ENCODE peak calls at places on chromosome X, in nine cellular contexts. K, T, I, A, O, J, P, S and U are unnamed samples.

GRCh38 chrX:134711135-134711941 is 53.1 kb upstream of the PLAC1 start:
- DNase-seq in K (no peak), T (no peak), I (no peak), A (no peak), O (no peak), J (no peak), P (no peak), S (no peak), U (no peak)

GRCh38 chrX:136784231-136784630 is 3.5 kb upstream of the ARHGEF6 start:
- DNase-seq in K (no peak), T (no peak), I (no peak), A (no peak), O (no peak), J (no peak), P (no peak), S (no peak), U (no peak)

GRCh38 chrX:9928083-9928482 is 39.1 kb upstream of the CLDN34 start:
- DNase-seq in K (no peak), T (no peak), I (no peak), A (no peak), O (no peak), J (no peak), P (peak), S (no peak), U (no peak)

GRCh38 chrX:47200385-47201150 is 6.9 kb downstream of the UBA1 start:
- DNase-seq in K (peak), T (peak), I (no peak), A (peak), O (no peak), J (no peak), P (no peak), S (peak), U (no peak)

GRCh38 chrX:689983-690382 is 59.4 kb downstream of the SHOX start:
- DNase-seq in K (no peak), T (no peak), I (no peak), A (no peak), O (no peak), J (no peak), P (no peak), S (no peak), U (no peak)

GRCh38 chrX:13649823-13650222 is 3.1 kb upstream of the TCEANC start:
- DNase-seq in K (peak), T (no peak), I (no peak), A (no peak), O (no peak), J (no peak), P (no peak), S (no peak), U (no peak)

GRCh38 chrX:4935846-4936245 is 1222.4 kb upstream of the PRKX start:
- DNase-seq in K (no peak), T (no peak), I (peak), A (no peak), O (no peak), J (no peak), P (no peak), S (no peak), U (no peak)

GRCh38 chrX:85561216-85561615 is 181.8 kb upstream of the POF1B start:
- DNase-seq in K (no peak), T (no peak), I (no peak), A (no peak), O (no peak), J (no peak), P (no peak), S (no peak), U (no peak)

GRCh38 chrX:50613846-50614245 is 143.2 kb upstream of the DGKK start:
- DNase-seq in K (peak), T (no peak), I (no peak), A (no peak), O (no peak), J (no peak), P (no peak), S (peak), U (no peak)

GRCh38 chrX:142680038-142680437 is 345.7 kb upstream of the SPANXN4 start:
- DNase-seq in K (no peak), T (no peak), I (no peak), A (no peak), O (no peak), J (no peak), P (no peak), S (no peak), U (no peak)
- H3K4me3 ChIP-seq in K (no peak), T (no peak), I (no peak), A (no peak), O (no peak), J (no peak), P (no peak), S (no peak), U (no peak)

GRCh38 chrX:55907968-55908607 is 190.5 kb downstream of the RRAGB start:
- DNase-seq in K (peak), T (peak), I (peak), A (peak), O (no peak), J (peak), P (peak), S (peak), U (peak)
- TF ChIP-seq CTCF in K (peak), T (peak), I (peak), A (peak), O (peak), J (no peak), P (peak), S (peak), U (peak)

DNA sequence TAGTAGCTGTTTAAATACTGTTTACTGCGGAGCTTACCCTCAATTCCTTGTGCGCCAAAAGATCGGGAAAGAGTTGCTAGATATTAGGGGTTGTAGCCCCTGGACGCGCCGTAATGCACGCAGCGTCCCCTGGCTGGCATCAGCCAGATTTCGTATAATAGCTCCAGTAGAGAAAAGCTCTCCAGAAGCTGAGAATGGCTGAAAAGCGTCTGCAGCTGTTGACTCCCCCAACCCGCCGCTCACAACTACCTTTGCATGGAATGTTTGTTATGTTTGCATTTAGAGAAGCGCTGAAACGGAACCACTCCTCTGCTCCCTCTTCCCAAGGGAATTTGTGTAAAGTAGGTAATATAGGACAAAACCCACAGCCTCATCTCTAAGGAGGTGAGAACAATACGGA is 3.7 kb downstream of the DOCK11 start:
- DNase-seq in K (no peak), T (no peak), I (no peak), A (no peak), O (no peak), J (no peak), P (peak), S (no peak), U (no peak)
- H3K4me3 ChIP-seq in K (no peak), T (no peak), I (no peak), A (no peak), O (no peak), J (no peak), P (peak), S (no peak), U (no peak)

GRCh38 chrX:99798951-99799350 is 611.1 kb downstream of the PCDH19 start:
- DNase-seq in K (no peak), T (no peak), I (no peak), A (no peak), O (no peak), J (no peak), P (no peak), S (peak), U (no peak)

GRCh38 chrX:99800016-99800415 is 610.1 kb downstream of the PCDH19 start:
- DNase-seq in K (no peak), T (no peak), I (no peak), A (no peak), O (no peak), J (no peak), P (no peak), S (no peak), U (no peak)

DNA sequence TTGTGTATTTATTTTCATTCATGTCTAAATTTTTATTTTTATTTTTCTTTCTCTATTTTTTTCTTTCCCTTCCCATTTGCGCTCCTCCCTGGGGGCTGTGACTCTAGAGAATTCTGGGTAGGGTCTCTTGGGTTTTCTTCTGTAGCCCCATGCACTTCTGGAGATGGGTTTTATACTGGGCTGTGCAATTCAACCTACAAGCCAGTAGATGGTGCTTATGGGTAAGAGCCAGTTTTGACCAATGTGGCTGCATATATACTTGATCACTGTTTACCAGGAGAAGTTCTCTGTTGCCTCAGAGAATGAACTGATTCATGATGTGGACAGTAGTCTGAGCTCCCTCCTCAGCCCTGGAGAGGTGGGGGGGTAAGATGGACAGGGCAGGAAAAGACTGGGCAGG is 614.6 kb downstream of the PCDH19 start:
- DNase-seq in K (no peak), T (no peak), I (no peak), A (no peak), O (no peak), J (no peak), P (no peak), S (peak), U (no peak)
- TF ChIP-seq CTCF in K (no peak), T (no peak), I (peak), A (no peak), O (peak), J (no peak), P (no peak), S (no peak), U (no peak)